ENCODE peak calls at places on chromosomes 2 and 18, in nine cellular contexts. O is adrenal gland, T is astrocyte of the spinal cord, L is fibroblast of mammary gland, D is lower lobe of right lung, X is nephron progenitor cell, V is HCT116, W is upper lobe of left lung, M is fibroblast of the aortic adventitia. E is an unnamed sample.

GRCh38 chr2:8414946-8415869 is 266.6 kb upstream of the ID2 start:
- DNase-seq in O (no peak), T (no peak), L (no peak), D (no peak), X (no peak), V (no peak), W (no peak), M (no peak), E (no peak)

GRCh38 chr2:95298471-95299111 is 1.4 kb downstream of the KCNIP3 start:
- DNase-seq in O (no peak), T (no peak), L (no peak), D (no peak), X (no peak), V (no peak), W (no peak), M (no peak), E (no peak)

GRCh38 chr2:120699292-120699691 is 36.4 kb upstream of the GLI2 start:
- DNase-seq in O (no peak), T (no peak), L (no peak), D (no peak), X (no peak), V (no peak), W (no peak), M (no peak), E (no peak)

GRCh38 chr2:217785544-217786045 is 217.2 kb downstream of the TNS1 start:
- DNase-seq in O (peak; percentile 78), T (peak; percentile 50), L (peak; percentile 65), D (peak; percentile 81), X (peak; percentile 93), V (peak; percentile 49), W (peak; percentile 77), M (peak; percentile 72), E (no peak)

GRCh38 chr18:52936931-52937330 is 596.9 kb downstream of the DCC start:
- DNase-seq in O (no peak), T (peak; percentile 65), L (no peak), D (no peak), X (no peak), V (no peak), W (no peak), M (no peak), E (no peak)

GRCh38 chr2:39663187-39663930 is 2.4 kb upstream of the TMEM178A start:
- DNase-seq in O (no peak), T (no peak), L (no peak), D (no peak), X (no peak), V (no peak), W (no peak), M (peak; percentile 20), E (no peak)

GRCh38 chr2:66437601-66438497 is 2.9 kb downstream of the MEIS1 start:
- DNase-seq in O (peak; percentile 38), T (peak; percentile 59), L (peak; percentile 57), D (no peak), X (peak; percentile 21), V (no peak), W (no peak), M (peak; percentile 57), E (no peak)

GRCh38 chr18:21741511-21742322 is 1.1 kb downstream of the MIB1 start:
- DNase-seq in O (peak; percentile 37), T (peak; percentile 17), L (peak; percentile 30), D (peak; percentile 66), X (peak; percentile 51), V (no peak), W (peak; percentile 35), M (peak; percentile 24), E (no peak)

GRCh38 chr2:227376911-227377396 is 2.2 kb downstream of the TM4SF20 start:
- DNase-seq in O (no peak), T (no peak), L (peak; percentile 49), D (no peak), X (no peak), V (no peak), W (no peak), M (peak; percentile 70), E (no peak)

GRCh38 chr2:43484323-43484930 is 111.4 kb downstream of the THADA start:
- DNase-seq in O (no peak), T (peak; percentile 87), L (peak; percentile 94), D (no peak), X (peak; percentile 10), V (peak; percentile 73), W (no peak), M (peak; percentile 96), E (no peak)

GRCh38 chr18:21632393-21632792 is 20.3 kb downstream of the SNRPD1 start:
- DNase-seq in O (no peak), T (no peak), L (no peak), D (no peak), X (no peak), V (no peak), W (no peak), M (peak; percentile 26), E (no peak)

GRCh38 chr2:37318401-37318800 is 6.2 kb downstream of the PRKD3 start:
- DNase-seq in O (no peak), T (peak; percentile 69), L (peak; percentile 55), D (no peak), X (no peak), V (no peak), W (no peak), M (peak; percentile 86), E (no peak)

GRCh38 chr18:49859006-49859359 is 45.6 kb upstream of the ACAA2 start:
- DNase-seq in O (no peak), T (no peak), L (no peak), D (no peak), X (no peak), V (no peak), W (peak; percentile 37), M (no peak), E (no peak)

GRCh38 chr2:134245340-134245984 is 8.4 kb upstream of the MGAT5 start:
- DNase-seq in O (peak; percentile 85), T (peak; percentile 71), L (peak; percentile 76), D (peak; percentile 73), X (peak; percentile 79), V (peak; percentile 35), W (peak; percentile 81), M (peak; percentile 84), E (peak; percentile 74)

GRCh38 chr2:159148891-159149290 is 137.6 kb downstream of the WDSUB1 start:
- DNase-seq in O (no peak), T (no peak), L (no peak), D (no peak), X (no peak), V (no peak), W (no peak), M (no peak), E (no peak)

GRCh38 chr2:69242651-69243051 is 144.4 kb downstream of the GFPT1 start:
- DNase-seq in O (no peak), T (peak; percentile 20), L (peak; percentile 92), D (no peak), X (no peak), V (no peak), W (no peak), M (peak; percentile 59), E (no peak)

GRCh38 chr18:62131305-62131909 is 55.4 kb downstream of the PIGN start:
- DNase-seq in O (peak; percentile 54), T (peak; percentile 65), L (peak; percentile 72), D (no peak), X (peak; percentile 70), V (peak; percentile 35), W (peak; percentile 27), M (peak; percentile 82), E (no peak)

DNA sequence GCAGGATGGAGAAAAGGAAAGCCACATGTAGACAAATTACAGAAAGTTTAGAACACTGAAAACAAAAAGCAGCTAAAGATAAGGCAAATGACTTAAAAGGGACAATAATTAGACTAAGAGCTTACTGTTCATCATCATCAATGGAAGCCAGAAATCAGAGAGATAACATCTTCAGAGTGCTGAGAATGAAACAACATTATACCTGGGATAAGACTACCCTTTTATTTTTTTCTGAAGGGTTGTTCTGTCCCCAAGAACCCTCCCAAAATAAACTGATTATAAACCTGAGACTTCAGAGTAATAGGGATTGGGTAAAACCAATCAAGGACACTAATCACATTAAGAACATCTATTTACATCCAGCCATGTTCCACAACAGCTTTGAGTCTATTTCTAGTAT is 6.9 kb upstream of the NEDD4L start:
- DNase-seq in O (no peak), T (no peak), L (no peak), D (no peak), X (no peak), V (no peak), W (no peak), M (no peak), E (no peak)
- TF ChIP-seq CTCF in O (no peak), T (no peak), L (no peak), D (no peak), X (no peak), V (no peak), W (no peak), M (no peak), E (no peak)

GRCh38 chr2:164913640-164914346 is 41.5 kb downstream of the SLC38A11 start:
- DNase-seq in O (no peak), T (peak; percentile 26), L (peak; percentile 33), D (no peak), X (no peak), V (no peak), W (no peak), M (peak; percentile 62), E (no peak)
- TF ChIP-seq CTCF in O (peak; percentile 67), T (peak; percentile 39), L (peak; percentile 32), D (peak; percentile 45), X (no peak), V (peak; percentile 31), W (peak; percentile 42), M (peak; percentile 43), E (peak; percentile 52)

DNA sequence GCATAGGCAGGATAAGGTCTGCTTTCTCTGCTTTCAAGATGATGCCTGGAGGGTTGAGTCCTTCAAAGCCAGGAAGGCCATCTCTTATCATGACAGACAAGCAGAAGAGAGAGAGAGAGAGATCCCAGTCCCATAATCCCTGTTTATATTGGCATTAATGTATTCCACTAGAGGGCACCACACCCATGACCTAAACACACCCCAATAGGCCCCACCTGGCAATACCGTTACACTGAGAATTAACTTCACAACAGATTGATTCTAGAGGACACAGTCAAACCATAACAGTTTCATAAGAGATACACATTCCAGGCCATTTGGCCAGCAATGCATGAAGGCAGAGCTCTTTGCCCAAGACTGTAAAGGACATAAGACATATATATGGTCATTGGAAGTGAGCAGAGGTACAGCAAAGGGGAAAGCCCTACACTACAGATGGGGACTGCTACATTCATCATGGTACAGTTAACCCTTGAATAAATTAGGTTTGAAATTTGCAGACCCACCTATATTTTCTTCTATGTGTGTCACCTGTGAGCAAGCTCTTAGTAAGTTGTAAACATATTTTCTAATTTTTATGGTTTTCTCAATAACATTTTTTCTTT is 1516.1 kb downstream of the RPIA start:
- DNase-seq in O (no peak), T (no peak), L (peak; percentile 19), D (no peak), X (no peak), V (no peak), W (no peak), M (peak; percentile 16), E (no peak)
- TF ChIP-seq CTCF in O (peak; percentile 30), T (no peak), L (peak; percentile 37), D (peak; percentile 38), X (no peak), V (no peak), W (no peak), M (peak; percentile 24), E (peak; percentile 38)

DNA sequence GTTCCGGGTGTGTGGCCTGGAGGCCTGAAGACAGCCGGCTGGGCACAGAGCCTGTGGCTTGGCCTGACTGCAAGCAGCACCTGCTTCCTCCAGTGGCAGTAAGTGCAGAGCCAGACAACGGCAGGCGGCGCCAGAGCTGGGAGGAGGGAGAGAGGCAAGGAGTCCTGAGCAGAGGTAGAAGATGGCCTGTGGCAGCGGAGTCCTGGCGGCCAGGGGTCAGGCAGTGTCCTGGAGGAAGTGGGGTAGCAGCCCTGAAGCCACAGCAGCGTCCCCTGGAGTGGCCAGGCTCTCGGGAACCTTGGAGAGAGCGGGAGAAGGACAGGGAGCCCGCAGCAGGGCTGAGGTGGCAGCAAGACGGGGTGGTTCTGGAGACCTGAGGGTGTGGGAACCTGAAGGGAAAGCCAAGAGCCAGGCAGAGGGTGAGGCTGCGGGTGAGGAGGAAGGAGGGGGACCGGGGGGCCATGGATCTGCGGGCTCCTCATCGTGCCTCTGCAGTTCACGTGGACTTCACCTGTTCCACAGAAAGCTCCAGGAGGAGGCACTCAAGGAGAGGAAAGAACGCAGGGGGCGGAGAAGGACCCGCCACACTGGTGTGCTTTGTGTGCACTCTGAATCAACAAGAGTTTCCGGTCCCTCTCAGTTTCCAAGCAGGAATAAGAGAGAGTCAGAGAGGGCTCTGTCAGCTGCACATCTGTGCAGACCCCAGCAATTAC is 85.9 kb downstream of the USP40 start:
- DNase-seq in O (no peak), T (peak; percentile 43), L (no peak), D (peak; percentile 90), X (no peak), V (no peak), W (peak; percentile 93), M (no peak), E (no peak)
- TF ChIP-seq CTCF in O (no peak), T (peak; percentile 27), L (no peak), D (peak; percentile 36), X (no peak), V (no peak), W (peak; percentile 30), M (no peak), E (no peak)